ENCODE peak calls at places on chromosomes 5 and 9, in five cellular contexts. One of them, this sample, is unnamed.

GRCh38 chr9:137372693-137373610 is 50.0 kb downstream of the EXD3 start:
- DNase-seq in tibial artery: no peak
- DNase-seq in upper lobe of right lung: no peak
- DNase-seq in SK-N-SH: no peak
- DNase-seq in iPS DF 6.9: no peak
- DNase-seq in this sample: no peak

GRCh38 chr9:86754581-86754980 is 192.7 kb downstream of the GAS1 start:
- DNase-seq in SK-N-SH: no peak
- DNase-seq in tibial artery: no peak
- DNase-seq in iPS DF 6.9: no peak
- DNase-seq in upper lobe of right lung: no peak
- DNase-seq in this sample: no peak

GRCh38 chr9:25700430-25700829 is 22.2 kb upstream of the TUSC1 start:
- DNase-seq in tibial artery: no peak
- DNase-seq in upper lobe of right lung: no peak
- DNase-seq in iPS DF 6.9: no peak
- DNase-seq in SK-N-SH: no peak
- DNase-seq in this sample: peak; percentile 37

GRCh38 chr9:19782005-19782404 is 6.8 kb downstream of the SLC24A2 start:
- DNase-seq in iPS DF 6.9: no peak
- DNase-seq in upper lobe of right lung: no peak
- DNase-seq in tibial artery: no peak
- DNase-seq in SK-N-SH: no peak
- DNase-seq in this sample: no peak

GRCh38 chr9:3924145-3924544 is 375.7 kb downstream of the GLIS3 start:
- DNase-seq in tibial artery: no peak
- DNase-seq in iPS DF 6.9: no peak
- DNase-seq in SK-N-SH: no peak
- DNase-seq in upper lobe of right lung: no peak
- DNase-seq in this sample: no peak

GRCh38 chr9:17757816-17758215 is 178.9 kb downstream of the SH3GL2 start:
- DNase-seq in tibial artery: no peak
- DNase-seq in iPS DF 6.9: no peak
- DNase-seq in upper lobe of right lung: no peak
- DNase-seq in SK-N-SH: no peak
- DNase-seq in this sample: no peak

GRCh38 chr5:112412370-112412769 is 6.7 kb downstream of the EPB41L4A start:
- DNase-seq in SK-N-SH: no peak
- DNase-seq in iPS DF 6.9: no peak
- DNase-seq in upper lobe of right lung: no peak
- DNase-seq in tibial artery: no peak
- DNase-seq in this sample: no peak

GRCh38 chr5:73387630-73388370 is 60.8 kb downstream of the FOXD1 start:
- DNase-seq in tibial artery: no peak
- DNase-seq in upper lobe of right lung: no peak
- DNase-seq in SK-N-SH: no peak
- DNase-seq in iPS DF 6.9: no peak
- DNase-seq in this sample: no peak

GRCh38 chr9:68546596-68547390 is 6.1 kb upstream of the TMEM252 start:
- DNase-seq in SK-N-SH: no peak
- DNase-seq in upper lobe of right lung: no peak
- DNase-seq in iPS DF 6.9: no peak
- DNase-seq in tibial artery: no peak
- DNase-seq in this sample: no peak

GRCh38 chr5:129608350-129608749 is 139.5 kb upstream of the MINAR2 start:
- DNase-seq in upper lobe of right lung: no peak
- DNase-seq in iPS DF 6.9: no peak
- DNase-seq in SK-N-SH: no peak
- DNase-seq in tibial artery: no peak
- DNase-seq in this sample: no peak

GRCh38 chr5:126438871-126439270 is 15.7 kb downstream of the GRAMD2B start:
- DNase-seq in iPS DF 6.9: no peak
- DNase-seq in SK-N-SH: no peak
- DNase-seq in tibial artery: no peak
- DNase-seq in upper lobe of right lung: no peak
- DNase-seq in this sample: no peak

GRCh38 chr5:107936532-107936931 is 265.8 kb upstream of the EFNA5 start:
- DNase-seq in upper lobe of right lung: no peak
- DNase-seq in iPS DF 6.9: no peak
- DNase-seq in SK-N-SH: no peak
- DNase-seq in tibial artery: no peak
- DNase-seq in this sample: no peak

GRCh38 chr5:169024426-169024825 is 276.5 kb downstream of the SLIT3 start:
- DNase-seq in SK-N-SH: no peak
- DNase-seq in iPS DF 6.9: no peak
- DNase-seq in upper lobe of right lung: no peak
- DNase-seq in tibial artery: peak; percentile 84
- DNase-seq in this sample: no peak

GRCh38 chr9:127741831-127742434 is 6.8 kb upstream of the TOR2A start:
- DNase-seq in upper lobe of right lung: peak; percentile 89
- DNase-seq in iPS DF 6.9: peak; percentile 91
- DNase-seq in SK-N-SH: peak; percentile 78
- DNase-seq in tibial artery: no peak
- DNase-seq in this sample: no peak

GRCh38 chr9:133876144-133876543 is 116.0 kb downstream of the VAV2 start:
- DNase-seq in iPS DF 6.9: peak; percentile 25
- DNase-seq in SK-N-SH: peak; percentile 62
- DNase-seq in tibial artery: no peak
- DNase-seq in upper lobe of right lung: no peak
- DNase-seq in this sample: no peak

GRCh38 chr9:81902191-81902590 is 26.0 kb upstream of the SPATA31D4 start:
- DNase-seq in tibial artery: no peak
- DNase-seq in iPS DF 6.9: no peak
- DNase-seq in upper lobe of right lung: no peak
- DNase-seq in SK-N-SH: no peak
- DNase-seq in this sample: no peak

GRCh38 chr5:178542455-178542854 is 47.7 kb downstream of the COL23A1 start:
- DNase-seq in tibial artery: no peak
- DNase-seq in upper lobe of right lung: no peak
- DNase-seq in iPS DF 6.9: no peak
- DNase-seq in SK-N-SH: no peak
- DNase-seq in this sample: no peak

GRCh38 chr5:176773408-176774035 is 36.8 kb upstream of the UNC5A start:
- DNase-seq in upper lobe of right lung: peak; percentile 17
- DNase-seq in iPS DF 6.9: no peak
- DNase-seq in SK-N-SH: no peak
- DNase-seq in tibial artery: peak; percentile 42
- DNase-seq in this sample: no peak

GRCh38 chr5:88555658-88556057 is 287.0 kb upstream of the TMEM161B start:
- DNase-seq in SK-N-SH: no peak
- DNase-seq in iPS DF 6.9: no peak
- DNase-seq in tibial artery: no peak
- DNase-seq in upper lobe of right lung: no peak
- DNase-seq in this sample: no peak

GRCh38 chr5:132389453-132390286 is 20.2 kb downstream of the SLC22A5 start:
- DNase-seq in SK-N-SH: no peak
- DNase-seq in tibial artery: peak; percentile 88
- DNase-seq in upper lobe of right lung: no peak
- DNase-seq in iPS DF 6.9: no peak
- DNase-seq in this sample: no peak

GRCh38 chr9:137319976-137320551 is 18.0 kb upstream of the NRARP start:
- DNase-seq in upper lobe of right lung: no peak
- DNase-seq in SK-N-SH: peak; percentile 40
- DNase-seq in iPS DF 6.9: no peak
- DNase-seq in tibial artery: peak; percentile 54
- DNase-seq in this sample: no peak

GRCh38 chr9:134179595-134179917 is 15.2 kb upstream of the RNU6ATAC start:
- DNase-seq in upper lobe of right lung: no peak
- DNase-seq in iPS DF 6.9: no peak
- DNase-seq in SK-N-SH: no peak
- DNase-seq in tibial artery: no peak
- DNase-seq in this sample: no peak

GRCh38 chr9:83432104-83432627 is 106.0 kb downstream of the FRMD3 start:
- DNase-seq in iPS DF 6.9: peak; percentile 22
- DNase-seq in tibial artery: peak; percentile 86
- DNase-seq in upper lobe of right lung: peak; percentile 81
- DNase-seq in SK-N-SH: no peak
- DNase-seq in this sample: peak; percentile 87

GRCh38 chr5:9356306-9356942 is 189.5 kb downstream of the SEMA5A start:
- DNase-seq in SK-N-SH: no peak
- DNase-seq in tibial artery: no peak
- DNase-seq in upper lobe of right lung: no peak
- DNase-seq in iPS DF 6.9: no peak
- DNase-seq in this sample: no peak

GRCh38 chr9:112705773-112706427 is 12.0 kb downstream of the INIP start:
- DNase-seq in iPS DF 6.9: no peak
- DNase-seq in tibial artery: no peak
- DNase-seq in upper lobe of right lung: no peak
- DNase-seq in SK-N-SH: peak; percentile 14
- DNase-seq in this sample: no peak

GRCh38 chr9:137433916-137434431 is 7.2 kb downstream of the ENTPD8 start:
- DNase-seq in tibial artery: no peak
- DNase-seq in iPS DF 6.9: no peak
- DNase-seq in upper lobe of right lung: peak; percentile 62
- DNase-seq in SK-N-SH: no peak
- DNase-seq in this sample: no peak

GRCh38 chr5:109016300-109016699 is 268.6 kb downstream of the FER start:
- DNase-seq in tibial artery: no peak
- DNase-seq in upper lobe of right lung: no peak
- DNase-seq in SK-N-SH: no peak
- DNase-seq in iPS DF 6.9: no peak
- DNase-seq in this sample: peak; percentile 4

GRCh38 chr5:76788362-76788761 is 30.5 kb upstream of the F2RL1 start:
- DNase-seq in upper lobe of right lung: no peak
- DNase-seq in iPS DF 6.9: no peak
- DNase-seq in SK-N-SH: no peak
- DNase-seq in tibial artery: no peak
- DNase-seq in this sample: peak; percentile 33

GRCh38 chr9:95771556-95772280 is 103.8 kb upstream of the ERCC6L2 start:
- DNase-seq in iPS DF 6.9: no peak
- DNase-seq in tibial artery: no peak
- DNase-seq in SK-N-SH: no peak
- DNase-seq in upper lobe of right lung: no peak
- DNase-seq in this sample: no peak

GRCh38 chr5:107887181-107887580 is 216.4 kb upstream of the EFNA5 start:
- DNase-seq in upper lobe of right lung: no peak
- DNase-seq in iPS DF 6.9: no peak
- DNase-seq in tibial artery: no peak
- DNase-seq in SK-N-SH: no peak
- DNase-seq in this sample: no peak

GRCh38 chr9:91374939-91375338 is 13.2 kb upstream of the AUH start:
- DNase-seq in iPS DF 6.9: no peak
- DNase-seq in SK-N-SH: no peak
- DNase-seq in upper lobe of right lung: no peak
- DNase-seq in tibial artery: no peak
- DNase-seq in this sample: no peak

GRCh38 chr9:98807070-98807810 is at the start of gene GALNT12:
- DNase-seq in iPS DF 6.9: no peak
- DNase-seq in SK-N-SH: peak; percentile 86
- DNase-seq in upper lobe of right lung: peak; percentile 78
- DNase-seq in tibial artery: peak; percentile 66
- DNase-seq in this sample: peak; percentile 72

GRCh38 chr5:171316258-171317121 is 7.4 kb downstream of the TLX3 start:
- DNase-seq in iPS DF 6.9: no peak
- DNase-seq in tibial artery: peak; percentile 56
- DNase-seq in SK-N-SH: no peak
- DNase-seq in upper lobe of right lung: peak; percentile 60
- DNase-seq in this sample: no peak

GRCh38 chr9:70987986-70988385 is 133.4 kb downstream of the TRPM3 start:
- DNase-seq in upper lobe of right lung: no peak
- DNase-seq in iPS DF 6.9: no peak
- DNase-seq in SK-N-SH: no peak
- DNase-seq in tibial artery: no peak
- DNase-seq in this sample: no peak

GRCh38 chr9:93459432-93459847 is 6.1 kb upstream of the FAM120AOS start:
- DNase-seq in upper lobe of right lung: no peak
- DNase-seq in iPS DF 6.9: no peak
- DNase-seq in tibial artery: no peak
- DNase-seq in SK-N-SH: no peak
- DNase-seq in this sample: no peak

GRCh38 chr5:119411935-119412623 is 40.2 kb upstream of the HSD17B4 start:
- DNase-seq in iPS DF 6.9: peak; percentile 63
- DNase-seq in SK-N-SH: peak; percentile 58
- DNase-seq in tibial artery: peak; percentile 78
- DNase-seq in upper lobe of right lung: peak; percentile 69
- DNase-seq in this sample: peak; percentile 60

GRCh38 chr5:88515881-88516819 is 247.5 kb upstream of the TMEM161B start:
- DNase-seq in SK-N-SH: no peak
- DNase-seq in tibial artery: no peak
- DNase-seq in upper lobe of right lung: no peak
- DNase-seq in iPS DF 6.9: no peak
- DNase-seq in this sample: peak; percentile 38

GRCh38 chr9:104494808-104495207 is 9.3 kb upstream of the OR13F1 start:
- DNase-seq in tibial artery: no peak
- DNase-seq in SK-N-SH: peak; percentile 22
- DNase-seq in iPS DF 6.9: no peak
- DNase-seq in upper lobe of right lung: no peak
- DNase-seq in this sample: no peak

GRCh38 chr9:121985792-121986494 is 107.2 kb downstream of the TTLL11 start:
- DNase-seq in iPS DF 6.9: no peak
- DNase-seq in SK-N-SH: no peak
- DNase-seq in upper lobe of right lung: no peak
- DNase-seq in tibial artery: peak; percentile 91
- DNase-seq in this sample: no peak

GRCh38 chr5:51960617-51961115 is 577.4 kb downstream of the ISL1 start:
- DNase-seq in iPS DF 6.9: no peak
- DNase-seq in SK-N-SH: peak; percentile 12
- DNase-seq in tibial artery: no peak
- DNase-seq in upper lobe of right lung: no peak
- DNase-seq in this sample: no peak
- H3K4me3 ChIP-seq in iPS DF 6.9: no peak overlapping the region
- H3K4me3 ChIP-seq in SK-N-SH: no peak overlapping the region
- H3K4me3 ChIP-seq in tibial artery: no peak overlapping the region
- H3K4me3 ChIP-seq in upper lobe of right lung: no peak overlapping the region
- H3K4me3 ChIP-seq in this sample: no peak overlapping the region

DNA sequence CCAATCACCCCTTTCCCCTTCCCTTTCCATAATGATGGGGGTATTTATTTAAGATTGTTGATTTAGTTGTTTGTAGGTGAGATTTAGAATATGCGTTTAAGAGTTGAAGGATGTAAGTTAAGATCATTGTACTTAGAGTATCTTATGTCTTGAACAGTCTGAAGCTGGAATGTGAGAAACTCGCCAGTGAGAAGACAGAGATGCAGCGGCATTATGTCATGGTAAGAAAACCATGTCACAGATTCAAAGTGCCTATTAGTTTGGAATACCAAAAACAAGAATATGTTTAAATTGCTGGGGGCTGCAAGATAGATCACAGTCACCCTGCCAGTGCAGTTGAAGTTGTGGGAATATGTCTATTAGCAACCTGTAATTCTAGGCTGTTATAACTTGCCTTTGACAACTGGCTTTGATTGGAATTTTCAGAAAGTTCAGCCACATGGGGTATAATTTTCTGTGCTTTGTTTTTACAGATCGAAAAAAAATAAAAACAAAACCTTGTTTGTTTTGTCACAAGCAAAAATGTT is 3.0 kb downstream of the TLE4 start:
- DNase-seq in tibial artery: no peak
- DNase-seq in upper lobe of right lung: no peak
- DNase-seq in SK-N-SH: no peak
- DNase-seq in iPS DF 6.9: no peak
- DNase-seq in this sample: no peak
- H3K4me3 ChIP-seq in tibial artery: peak overlapping the region; percentile 73
- H3K4me3 ChIP-seq in upper lobe of right lung: peak overlapping the region; percentile 92
- H3K4me3 ChIP-seq in SK-N-SH: peak overlapping the region; percentile 97
- H3K4me3 ChIP-seq in iPS DF 6.9: no peak overlapping the region
- H3K4me3 ChIP-seq in this sample: no peak overlapping the region

GRCh38 chr5:35331941-35332340 is 101.7 kb upstream of the PRLR start:
- DNase-seq in tibial artery: no peak
- DNase-seq in upper lobe of right lung: no peak
- DNase-seq in SK-N-SH: no peak
- DNase-seq in iPS DF 6.9: no peak
- DNase-seq in this sample: no peak
- H3K4me3 ChIP-seq in tibial artery: no peak overlapping the region
- H3K4me3 ChIP-seq in upper lobe of right lung: no peak overlapping the region
- H3K4me3 ChIP-seq in SK-N-SH: no peak overlapping the region
- H3K4me3 ChIP-seq in iPS DF 6.9: no peak overlapping the region
- H3K4me3 ChIP-seq in this sample: no peak overlapping the region

GRCh38 chr5:92391-93220 is 638 bp downstream of the PLEKHG4B start:
- DNase-seq in iPS DF 6.9: no peak
- DNase-seq in SK-N-SH: peak; percentile 84
- DNase-seq in upper lobe of right lung: no peak
- DNase-seq in tibial artery: no peak
- DNase-seq in this sample: no peak
- H3K4me3 ChIP-seq in iPS DF 6.9: peak overlapping the region; percentile 41
- H3K4me3 ChIP-seq in SK-N-SH: no peak overlapping the region
- H3K4me3 ChIP-seq in upper lobe of right lung: no peak overlapping the region
- H3K4me3 ChIP-seq in tibial artery: no peak overlapping the region
- H3K4me3 ChIP-seq in this sample: no peak overlapping the region